ENCODE peak calls at places on chromosomes 12 and 14, in seven cellular contexts. K, F, L, N, X, T and A are unnamed samples.

GRCh38 chr14:73943083-73943482 is 6.8 kb downstream of the FAM161B start:
- DNase-seq in K (no peak), F (no peak), L (no peak), N (no peak), X (no peak), T (no peak), A (no peak)

GRCh38 chr12:712172-712863 is 40.1 kb upstream of the WNK1 start:
- DNase-seq in K (no peak), F (no peak), L (no peak), N (no peak), X (no peak), T (no peak), A (no peak)

GRCh38 chr12:6061661-6062060 is 62.8 kb downstream of the VWF start:
- DNase-seq in K (no peak), F (no peak), L (no peak), N (no peak), X (no peak), T (no peak), A (no peak)

GRCh38 chr12:112121780-112122565 is 3.4 kb upstream of the TRAFD1 start:
- DNase-seq in K (no peak), F (no peak), L (peak; percentile 54), N (no peak), X (no peak), T (no peak), A (peak; percentile 96)

GRCh38 chr14:65333926-65334687 is 78.4 kb upstream of the FUT8 start:
- DNase-seq in K (no peak), F (no peak), L (peak; percentile 61), N (no peak), X (no peak), T (no peak), A (peak; percentile 70)

GRCh38 chr12:120997448-120997847 is 18.8 kb downstream of the C12orf43 start:
- DNase-seq in K (no peak), F (no peak), L (no peak), N (no peak), X (no peak), T (no peak), A (no peak)

GRCh38 chr12:88633312-88633711 is 53.0 kb upstream of the KITLG start:
- DNase-seq in K (no peak), F (no peak), L (no peak), N (no peak), X (no peak), T (no peak), A (no peak)

GRCh38 chr14:99246536-99247083 is 25.4 kb downstream of the BCL11B start:
- DNase-seq in K (no peak), F (no peak), L (no peak), N (peak; percentile 78), X (no peak), T (no peak), A (no peak)

GRCh38 chr14:58362798-58363412 is 32.8 kb upstream of the TOMM20L start:
- DNase-seq in K (no peak), F (no peak), L (no peak), N (no peak), X (no peak), T (peak; percentile 16), A (no peak)

GRCh38 chr14:102873546-102874061 is 48.9 kb upstream of the AMN start:
- DNase-seq in K (no peak), F (no peak), L (no peak), N (no peak), X (no peak), T (no peak), A (no peak)

GRCh38 chr12:66423290-66423689 is 121.0 kb downstream of the HELB start:
- DNase-seq in K (no peak), F (no peak), L (no peak), N (no peak), X (no peak), T (no peak), A (no peak)

GRCh38 chr14:30990766-30991165 is 34.7 kb upstream of the AP4S1 start:
- DNase-seq in K (no peak), F (no peak), L (no peak), N (no peak), X (no peak), T (no peak), A (no peak)

GRCh38 chr14:105492966-105493871 is 2.2 kb downstream of the TEDC1 start:
- DNase-seq in K (no peak), F (no peak), L (no peak), N (peak; percentile 54), X (no peak), T (no peak), A (peak; percentile 64)

GRCh38 chr14:20494935-20495766 is 10.2 kb upstream of the RNASE10 start:
- DNase-seq in K (no peak), F (no peak), L (no peak), N (no peak), X (no peak), T (no peak), A (no peak)

GRCh38 chr12:46553266-46553665 is 180.7 kb upstream of the SLC38A2 start:
- DNase-seq in K (no peak), F (no peak), L (no peak), N (no peak), X (no peak), T (no peak), A (no peak)

GRCh38 chr14:99789581-99789980 is 3.6 kb upstream of the EML1 start:
- DNase-seq in K (no peak), F (no peak), L (no peak), N (no peak), X (no peak), T (no peak), A (no peak)

GRCh38 chr12:60209933-60210332 is 614.1 kb downstream of the SLC16A7 start:
- DNase-seq in K (no peak), F (no peak), L (no peak), N (no peak), X (no peak), T (no peak), A (no peak)

GRCh38 chr12:15276088-15276698 is 46.1 kb upstream of the PTPRO start:
- DNase-seq in K (no peak), F (no peak), L (no peak), N (no peak), X (no peak), T (peak; percentile 49), A (no peak)

GRCh38 chr12:29160230-29160629 is 11.2 kb downstream of the FAR2 start:
- DNase-seq in K (no peak), F (no peak), L (no peak), N (no peak), X (no peak), T (no peak), A (no peak)

GRCh38 chr12:75862692-75863471 is 168.7 kb downstream of the PHLDA1 start:
- DNase-seq in K (no peak), F (no peak), L (no peak), N (no peak), X (no peak), T (no peak), A (no peak)